ENCODE peak calls at places on chromosome 17, in six cellular contexts. V is psoas muscle, D is lung, L is body of pancreas, S is colonic mucosa, O is pancreas. Z is an unnamed sample. For H3K4me1, the result is how much of the 10 kb centered on the place peaks cover.

GRCh38 chr17:35345445-35345925 is 27.9 kb downstream of the SLFN11 start:
- DNase-seq in V (no peak), D (no peak), L (no peak), S (no peak), O (no peak), Z (no peak)

GRCh38 chr17:46264456-46265198 is 30.3 kb upstream of the LRRC37A start:
- DNase-seq in V (no peak), D (no peak), L (no peak), S (no peak), O (no peak), Z (no peak)

GRCh38 chr17:66422181-66422580 is 119.8 kb downstream of the PRKCA start:
- DNase-seq in V (no peak), D (no peak), L (no peak), S (no peak), O (no peak), Z (no peak)

GRCh38 chr17:55451758-55452468 is 30.3 kb upstream of the MMD start:
- DNase-seq in V (no peak), D (no peak), L (no peak), S (no peak), O (no peak), Z (no peak)

GRCh38 chr17:77128895-77129567 is 11.7 kb upstream of the SEC14L1 start:
- DNase-seq in V (no peak), D (no peak), L (no peak), S (no peak), O (no peak), Z (no peak)

GRCh38 chr17:62178579-62178978 is 113.5 kb upstream of the MED13 start:
- DNase-seq in V (no peak), D (no peak), L (no peak), S (no peak), O (no peak), Z (no peak)

GRCh38 chr17:79970576-79971068 is 65.0 kb downstream of the TBC1D16 start:
- DNase-seq in V (no peak), D (no peak), L (peak), S (peak), O (no peak), Z (no peak)

GRCh38 chr17:38735161-38735997 is 5.2 kb downstream of the CISD3 start:
- DNase-seq in V (peak), D (no peak), L (peak), S (peak), O (peak), Z (no peak)

GRCh38 chr17:43105146-43105545 is 20.0 kb downstream of the BRCA1 start:
- DNase-seq in V (no peak), D (no peak), L (no peak), S (no peak), O (no peak), Z (no peak)

GRCh38 chr17:3885970-3886369 is 6.9 kb downstream of the CAMKK1 start:
- DNase-seq in V (no peak), D (no peak), L (no peak), S (no peak), O (no peak), Z (no peak)

GRCh38 chr17:77394540-77395295 is 253.9 kb downstream of the SEC14L1 start:
- DNase-seq in V (no peak), D (no peak), L (peak), S (peak), O (peak), Z (peak)

GRCh38 chr17:33121272-33121671 is 129.6 kb downstream of the SPACA3 start:
- DNase-seq in V (no peak), D (no peak), L (no peak), S (no peak), O (no peak), Z (no peak)

GRCh38 chr17:17892731-17893130 is 55.9 kb upstream of the SREBF1 start:
- DNase-seq in V (no peak), D (no peak), L (no peak), S (no peak), O (no peak), Z (no peak)

GRCh38 chr17:16419074-16419928 is 3.9 kb downstream of the TRPV2 start:
- DNase-seq in V (no peak), D (no peak), L (peak), S (no peak), O (no peak), Z (no peak)

GRCh38 chr17:18267366-18267765 is 6.9 kb downstream of the MIEF2 start:
- DNase-seq in V (no peak), D (no peak), L (no peak), S (no peak), O (no peak), Z (no peak)

GRCh38 chr17:9346296-9346926 is 229.2 kb downstream of the STX8 start:
- DNase-seq in V (no peak), D (no peak), L (no peak), S (no peak), O (no peak), Z (no peak)

GRCh38 chr17:45438931-45439610 is 6.4 kb upstream of the ARHGAP27 start:
- DNase-seq in V (no peak), D (no peak), L (no peak), S (peak), O (no peak), Z (peak)

GRCh38 chr17:56894859-56895455 is 18.9 kb downstream of the TRIM25 start:
- DNase-seq in V (no peak), D (no peak), L (no peak), S (no peak), O (no peak), Z (no peak)

GRCh38 chr17:8894673-8895578 is 27.5 kb upstream of the PIK3R6 start:
- DNase-seq in V (no peak), D (no peak), L (peak), S (peak), O (peak), Z (no peak)

GRCh38 chr17:82863941-82864720 is 24.3 kb upstream of the ZNF750 start:
- DNase-seq in V (no peak), D (no peak), L (no peak), S (no peak), O (no peak), Z (peak)

DNA sequence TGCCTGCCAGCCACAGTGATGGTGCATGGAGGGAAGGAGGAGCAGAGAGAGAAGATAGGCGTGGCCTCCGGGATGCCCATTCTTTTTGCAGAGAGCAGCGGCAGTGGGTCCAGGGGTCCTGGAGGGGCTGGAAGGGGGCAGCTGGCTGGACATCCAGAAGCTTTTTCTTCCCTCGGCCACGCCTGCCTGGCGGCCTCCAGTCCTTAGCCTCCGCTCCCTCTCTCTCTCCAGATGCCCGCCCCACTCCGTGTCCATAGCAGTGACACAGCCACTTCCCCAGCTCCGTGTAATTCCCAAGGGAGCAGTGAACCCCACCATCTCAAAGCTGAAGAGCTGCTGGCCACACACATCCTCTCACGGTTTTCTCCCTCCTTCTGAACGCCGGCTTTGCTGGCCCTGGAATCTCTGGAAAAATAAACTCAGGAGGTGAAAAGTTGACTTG is 26.3 kb upstream of the CDC42EP4 start:
- DNase-seq in V (no peak), D (no peak), L (no peak), S (no peak), O (no peak), Z (no peak)
- H3K4me1 ChIP-seq in V (under half), D (under half), L (under half), S (under half), O (under half), Z (under half)

GRCh38 chr17:28020515-28020914 is 22.0 kb upstream of the NLK start:
- DNase-seq in V (no peak), D (no peak), L (no peak), S (no peak), O (no peak), Z (no peak)
- TF ChIP-seq CTCF in V (no peak), D (no peak), L (no peak), S (no peak), O (no peak), Z (no peak)

DNA sequence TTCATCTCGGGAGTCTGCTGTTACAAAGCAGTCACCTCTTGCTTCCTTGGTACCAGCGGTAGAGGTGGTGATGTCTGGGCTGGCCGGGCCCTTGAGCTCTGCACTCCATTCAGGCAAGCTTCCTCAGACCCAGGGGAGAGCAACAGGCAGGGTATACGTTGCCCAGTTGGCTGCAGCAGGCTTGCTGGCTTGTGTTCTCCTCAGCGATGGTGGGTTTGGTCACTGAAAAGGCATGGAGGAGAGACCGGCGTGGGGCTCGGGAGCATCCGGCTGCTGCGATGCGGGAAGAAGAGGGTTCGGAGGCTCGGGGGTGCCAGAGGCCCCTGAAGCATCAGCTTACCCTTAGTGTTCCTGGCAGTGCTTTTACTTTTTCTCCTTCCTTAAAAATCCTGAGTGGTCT is 25.8 kb downstream of the SAP30BP start:
- DNase-seq in V (no peak), D (no peak), L (no peak), S (no peak), O (no peak), Z (no peak)
- H3K4me1 ChIP-seq in V (half or more), D (under half), L (half or more), S (under half), O (under half), Z (half or more)

DNA sequence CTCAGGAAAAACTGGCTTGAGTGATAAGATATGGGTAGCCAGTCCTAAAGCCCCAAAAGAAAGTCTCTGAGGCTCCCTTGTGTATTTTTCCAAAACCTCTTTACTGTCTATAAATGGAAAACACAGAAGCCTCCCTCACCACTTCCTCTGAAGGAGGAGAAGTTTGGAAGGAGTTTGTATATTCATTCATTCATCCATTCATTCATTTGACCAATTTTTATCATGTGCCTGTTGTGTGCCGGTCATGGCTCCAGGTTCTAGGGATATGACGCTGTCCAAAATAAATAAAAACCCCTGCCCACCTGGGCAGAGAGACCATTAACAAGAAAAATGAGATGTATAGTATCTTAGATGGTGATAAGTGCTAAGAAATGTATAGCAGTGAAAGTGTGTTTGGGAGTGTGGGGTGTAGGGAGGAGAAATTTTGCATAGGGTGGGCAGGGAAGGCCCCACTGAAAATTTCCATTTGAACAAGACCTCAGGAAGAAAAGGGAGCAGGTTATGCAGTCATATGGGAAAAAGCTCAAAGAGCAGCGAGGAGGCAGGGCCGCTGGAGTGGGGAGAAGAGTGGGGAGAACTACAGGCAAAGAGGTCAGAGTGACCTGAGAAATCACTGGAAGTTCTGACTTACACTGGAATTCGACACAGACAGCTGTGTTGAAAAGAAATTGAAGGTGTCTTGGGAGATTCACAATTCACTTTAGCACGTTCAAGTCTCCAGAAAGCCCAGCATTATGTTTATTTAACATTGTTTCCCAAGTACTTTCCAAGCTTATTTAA is 6.1 kb upstream of the WIPI1 start:
- DNase-seq in V (no peak), D (no peak), L (no peak), S (no peak), O (no peak), Z (no peak)
- TF ChIP-seq CTCF in V (no peak), D (no peak), L (no peak), S (no peak), O (no peak), Z (peak)

GRCh38 chr17:7292729-7293128 is 1.7 kb downstream of the YBX2 start:
- DNase-seq in V (no peak), D (no peak), L (no peak), S (no peak), O (no peak), Z (peak)
- H3K4me1 ChIP-seq in V (under half), D (under half), L (under half), S (under half), O (under half), Z (half or more)